ENCODE peak calls at places on chromosomes 13 and 19, in six cellular contexts. S is pancreas, E is cardiac muscle cell, X is uterus, K is body of pancreas, A is Panc1. C is an unnamed sample.

GRCh38 chr13:34577051-34577450 is 365.0 kb upstream of the NBEA start:
- DNase-seq in S (no peak), E (no peak), X (no peak), K (no peak), A (no peak), C (no peak)

GRCh38 chr13:106103779-106104178 is 431.7 kb downstream of the EFNB2 start:
- DNase-seq in S (no peak), E (no peak), X (no peak), K (no peak), A (no peak), C (no peak)

GRCh38 chr13:41603917-41604316 is 146.6 kb downstream of the RGCC start:
- DNase-seq in S (no peak), E (no peak), X (no peak), K (no peak), A (peak), C (peak)

GRCh38 chr19:15549581-15549980 is 41.3 kb downstream of the CYP4F22 start:
- DNase-seq in S (no peak), E (no peak), X (no peak), K (no peak), A (no peak), C (no peak)

GRCh38 chr13:63190742-63191141 is 1775.1 kb upstream of the PCDH20 start:
- DNase-seq in S (no peak), E (no peak), X (no peak), K (no peak), A (no peak), C (no peak)

GRCh38 chr13:100387416-100387815 is 201.2 kb downstream of the GGACT start:
- DNase-seq in S (no peak), E (no peak), X (no peak), K (no peak), A (no peak), C (no peak)

GRCh38 chr13:32838985-32839384 is 177.2 kb upstream of the KL start:
- DNase-seq in S (no peak), E (no peak), X (no peak), K (no peak), A (no peak), C (no peak)

GRCh38 chr19:42276821-42277220 is 7.8 kb downstream of the CIC start:
- DNase-seq in S (no peak), E (no peak), X (no peak), K (no peak), A (no peak), C (no peak)

GRCh38 chr13:30091691-30092090 is 215.7 kb downstream of the KATNAL1 start:
- DNase-seq in S (no peak), E (no peak), X (no peak), K (no peak), A (no peak), C (no peak)

GRCh38 chr13:37386276-37386675 is 212.3 kb downstream of the POSTN start:
- DNase-seq in S (no peak), E (no peak), X (no peak), K (no peak), A (no peak), C (no peak)

GRCh38 chr19:48946789-48947542 is 7.7 kb upstream of the BAX start:
- DNase-seq in S (no peak), E (no peak), X (no peak), K (no peak), A (no peak), C (no peak)
- H3K4me3 ChIP-seq in S (no peak), E (no peak), X (no peak), K (no peak), A (no peak), C (no peak)

DNA sequence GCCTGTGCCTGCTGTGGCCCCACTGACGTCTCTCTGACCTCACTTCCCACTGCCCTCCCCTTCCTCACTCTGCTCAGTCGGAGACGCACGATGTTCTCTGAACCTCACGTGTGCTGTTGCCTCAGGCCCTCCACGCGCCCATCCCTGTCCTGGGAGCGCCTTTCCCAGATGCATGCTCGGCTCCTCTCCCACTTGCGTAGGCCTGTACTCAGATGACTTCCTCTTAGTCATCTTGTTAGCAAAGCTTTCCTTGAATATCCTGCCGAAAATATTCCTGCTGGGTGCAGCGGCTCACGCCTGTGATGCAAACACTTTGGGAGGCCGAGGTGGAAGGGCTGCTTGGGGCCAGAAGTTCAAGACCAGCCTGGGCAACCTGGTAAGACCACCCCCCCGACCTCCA is 9.3 kb upstream of the SYT5 start:
- DNase-seq in S (no peak), E (no peak), X (peak), K (no peak), A (peak), C (peak)
- H3K27ac ChIP-seq in S (no peak), E (no peak), X (peak), K (no peak), A (peak), C (no peak)

GRCh38 chr19:13885826-13886365 is 9.0 kb downstream of the NANOS3 start:
- DNase-seq in S (no peak), E (no peak), X (no peak), K (no peak), A (no peak), C (no peak)

GRCh38 chr19:13883665-13884064 is 6.7 kb downstream of the NANOS3 start:
- DNase-seq in S (no peak), E (no peak), X (no peak), K (no peak), A (no peak), C (no peak)

GRCh38 chr19:13887039-13887438 is 10.1 kb downstream of the NANOS3 start:
- DNase-seq in S (no peak), E (no peak), X (no peak), K (no peak), A (no peak), C (no peak)

GRCh38 chr19:13882841-13883240 is 5.9 kb downstream of the NANOS3 start:
- DNase-seq in S (no peak), E (no peak), X (no peak), K (no peak), A (no peak), C (no peak)

DNA sequence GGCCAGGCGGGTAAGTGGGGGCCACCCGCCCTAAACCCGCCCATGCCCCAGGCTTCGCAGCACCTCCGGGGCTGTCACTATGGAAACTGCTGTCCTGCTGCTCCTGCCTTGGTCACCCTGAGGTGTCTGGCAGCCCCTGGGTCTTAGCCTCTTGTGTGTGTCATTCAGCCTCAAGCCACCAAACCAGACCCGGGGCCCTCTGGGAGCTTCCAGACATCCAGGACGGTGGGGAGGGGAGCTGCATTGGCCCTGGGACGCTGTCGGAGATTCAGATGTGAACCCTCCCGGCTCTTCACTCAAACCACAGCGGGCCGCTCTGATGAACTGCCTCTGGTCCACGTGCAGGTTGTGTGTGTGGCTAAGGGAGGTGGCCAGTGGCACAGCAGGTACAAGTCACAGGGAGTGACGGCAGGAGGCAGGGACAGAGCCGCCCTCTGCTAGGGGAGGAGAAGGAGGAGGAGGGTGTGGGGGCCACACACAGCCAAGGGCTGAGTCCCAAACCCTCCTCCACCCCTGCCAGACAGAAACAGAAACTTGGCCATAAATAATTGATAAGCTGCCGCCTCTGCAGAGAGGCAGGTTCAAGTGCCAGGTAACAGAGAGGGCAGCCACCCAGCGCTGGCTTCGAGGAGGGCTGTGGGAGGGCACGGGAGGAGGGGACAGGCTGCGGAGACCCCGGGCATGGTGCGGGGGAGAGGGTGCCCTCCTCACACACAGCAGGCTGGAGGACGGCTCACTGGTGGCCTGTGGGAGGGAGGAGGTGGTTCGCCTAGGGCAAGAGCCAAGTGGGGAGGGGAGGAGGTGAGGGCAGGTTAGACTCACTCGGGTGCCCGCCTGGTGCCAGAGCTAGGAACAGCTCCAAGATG is 8.0 kb downstream of the NANOS3 start:
- DNase-seq in S (peak), E (no peak), X (no peak), K (peak), A (no peak), C (no peak)
- H3K4me3 ChIP-seq in S (no peak), E (no peak), X (no peak), K (no peak), A (no peak), C (no peak)

DNA sequence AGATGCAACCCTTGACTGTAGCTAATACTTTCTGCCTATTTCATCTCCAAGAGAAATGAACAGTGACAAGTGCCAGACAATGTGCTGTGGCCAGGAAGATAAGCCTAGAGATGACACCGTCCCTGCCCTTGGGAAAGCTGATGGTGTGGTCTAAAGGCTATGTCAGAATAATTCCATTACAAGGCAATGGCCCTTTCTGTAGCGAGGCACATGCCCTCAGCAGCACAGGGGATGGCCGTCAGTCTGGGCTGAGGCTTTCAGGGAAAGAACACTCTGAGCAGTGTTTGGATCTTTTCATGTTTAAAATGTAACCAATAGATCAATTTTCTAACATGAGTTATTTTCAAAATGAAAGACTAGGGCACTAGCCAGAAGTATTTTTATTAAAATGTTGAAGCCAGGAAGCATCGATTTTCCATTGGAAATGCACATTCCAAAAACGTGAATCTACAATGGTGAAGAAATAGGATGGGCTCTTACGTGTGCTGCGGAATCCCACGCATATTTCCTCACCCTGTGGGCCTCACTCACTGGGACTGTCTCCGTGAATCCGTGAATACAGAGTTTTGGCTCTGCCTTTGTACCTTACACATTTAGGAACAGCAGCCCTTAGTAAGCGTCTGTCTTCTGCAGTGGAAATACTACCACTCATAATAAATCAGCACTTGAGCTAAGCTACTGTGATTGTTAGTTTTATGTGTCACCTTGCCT is 22.0 kb downstream of the COL4A1 start:
- DNase-seq in S (no peak), E (no peak), X (no peak), K (peak), A (no peak), C (no peak)
- H3K27ac ChIP-seq in S (peak), E (no peak), X (peak), K (peak), A (no peak), C (no peak)

DNA sequence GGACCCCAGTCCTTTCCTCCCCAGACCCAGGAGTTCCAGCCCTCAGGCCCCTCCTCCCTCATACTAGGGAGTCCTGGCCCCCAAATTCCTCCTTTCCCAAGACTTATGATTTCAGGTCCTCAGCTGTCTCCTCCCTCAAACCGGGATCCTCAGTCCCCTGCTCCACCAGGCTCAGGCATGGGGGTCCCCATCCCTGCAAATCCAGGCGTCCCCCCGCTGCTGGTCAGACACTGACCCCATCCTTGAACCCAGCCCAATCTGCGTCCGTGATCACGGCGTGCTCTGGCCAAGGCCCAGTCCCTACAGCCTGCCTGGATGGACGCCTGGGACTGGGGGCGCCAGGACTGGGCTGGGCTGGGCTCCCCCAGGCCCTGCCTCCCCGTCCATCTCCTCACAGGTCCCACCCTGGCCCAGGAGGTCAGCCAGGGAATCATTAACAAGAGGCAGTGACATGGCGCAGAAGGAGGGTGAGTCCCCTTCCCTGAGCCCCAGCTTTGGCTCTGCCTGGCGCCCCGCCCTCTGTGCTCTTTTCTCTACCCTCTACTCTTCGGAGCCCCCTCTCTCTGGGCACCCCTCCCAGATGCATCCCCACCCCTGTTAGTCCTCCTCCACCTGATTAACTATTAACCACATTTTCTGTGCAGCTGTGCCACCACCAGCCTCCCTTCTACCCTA is 672 bp downstream of the HPN start:
- DNase-seq in S (peak), E (no peak), X (no peak), K (peak), A (no peak), C (no peak)
- H3K4me3 ChIP-seq in S (peak), E (no peak), X (no peak), K (peak), A (no peak), C (no peak)

GRCh38 chr19:5800361-5801270 is 4.3 kb upstream of the NRTN start:
- DNase-seq in S (no peak), E (no peak), X (no peak), K (no peak), A (no peak), C (peak)
- H3K27ac ChIP-seq in S (no peak), E (no peak), X (no peak), K (peak), A (no peak), C (peak)

GRCh38 chr13:98626298-98626940 is 49.5 kb upstream of the STK24 start:
- DNase-seq in S (no peak), E (no peak), X (no peak), K (no peak), A (no peak), C (no peak)

GRCh38 chr13:98619556-98619955 is 42.6 kb upstream of the STK24 start:
- DNase-seq in S (no peak), E (no peak), X (no peak), K (no peak), A (no peak), C (no peak)

GRCh38 chr13:98622926-98623325 is 46.0 kb upstream of the STK24 start:
- DNase-seq in S (no peak), E (no peak), X (no peak), K (no peak), A (no peak), C (no peak)
- H3K4me3 ChIP-seq in S (no peak), E (no peak), X (no peak), K (no peak), A (no peak), C (no peak)

DNA sequence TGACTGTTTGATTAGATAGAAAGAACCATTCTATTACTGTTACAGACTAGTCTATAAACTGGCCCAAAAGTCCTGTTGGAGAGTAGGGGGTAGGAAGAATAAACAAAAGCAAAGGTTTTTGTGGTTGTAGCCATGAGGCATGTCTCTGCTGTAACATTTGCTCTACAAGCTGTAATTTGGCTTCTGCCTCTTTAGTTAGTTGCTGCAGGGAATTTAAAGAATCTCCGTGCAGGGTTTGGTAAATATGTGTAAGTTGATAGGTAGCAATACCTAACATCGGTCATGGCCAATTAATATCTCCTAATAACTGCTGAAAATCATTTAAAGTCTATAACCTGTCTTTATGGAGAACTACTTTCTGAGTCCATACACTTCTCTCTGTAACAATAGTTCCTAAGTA is 13.0 kb downstream of the FPR3 start:
- DNase-seq in S (no peak), E (no peak), X (no peak), K (no peak), A (no peak), C (no peak)
- H3K27ac ChIP-seq in S (no peak), E (no peak), X (no peak), K (no peak), A (no peak), C (no peak)